ENCODE peak calls at places on chromosomes 11 and 22, in ten cellular contexts. F, V, M, Z, W, P, B, H, J and A are unnamed samples.

GRCh38 chr11:72781313-72782080 is 12.3 kb downstream of the STARD10 start:
- DNase-seq in V (no peak), B (peak), M (no peak), P (no peak), Z (no peak), H (peak), F (peak), W (peak), J (peak), A (no peak)

GRCh38 chr11:117172678-117173421 is 5.7 kb upstream of the SIDT2 start:
- DNase-seq in B (no peak), Z (no peak), P (no peak), H (no peak), M (no peak), V (no peak), J (no peak), W (no peak), F (no peak), A (no peak)

GRCh38 chr22:43521716-43522115 is 109.9 kb downstream of the MPPED1 start:
- DNase-seq in B (no peak), M (no peak), H (no peak), J (no peak), Z (no peak), V (no peak), W (no peak), F (peak), P (no peak), A (no peak)

GRCh38 chr11:76762867-76763572 is 20.1 kb upstream of the TSKU start:
- DNase-seq in V (no peak), P (no peak), H (no peak), Z (no peak), F (no peak), M (no peak), B (no peak), J (no peak), W (no peak), A (no peak)

GRCh38 chr22:37180531-37181231 is 7.4 kb downstream of the C1QTNF6 start:
- DNase-seq in H (no peak), J (no peak), M (no peak), W (no peak), P (no peak), V (no peak), F (no peak), Z (no peak), B (no peak), A (no peak)

GRCh38 chr11:57727185-57727584 is 14.1 kb upstream of the SELENOH start:
- DNase-seq in B (no peak), Z (no peak), P (no peak), F (peak), H (no peak), J (no peak), M (no peak), V (no peak), W (no peak), A (no peak)

GRCh38 chr11:76791861-76792260 is 8.7 kb downstream of the TSKU start:
- DNase-seq in B (no peak), F (no peak), M (peak), Z (no peak), H (no peak), W (no peak), J (no peak), V (no peak), P (no peak), A (no peak)

GRCh38 chr11:77115181-77115611 is 12.6 kb downstream of the OMP start:
- DNase-seq in V (no peak), P (no peak), Z (no peak), J (no peak), B (no peak), M (no peak), F (no peak), W (no peak), H (no peak), A (no peak)

GRCh38 chr11:78773077-78773476 is 198.4 kb upstream of the NARS2 start:
- DNase-seq in Z (no peak), J (no peak), V (no peak), B (no peak), H (no peak), F (no peak), P (no peak), M (no peak), W (no peak), A (no peak)

GRCh38 chr11:69442807-69443137 is 38.7 kb upstream of the LINC01488 start:
- DNase-seq in H (no peak), M (no peak), B (no peak), Z (no peak), J (no peak), V (no peak), F (no peak), W (no peak), P (no peak), A (no peak)

GRCh38 chr11:20529757-20530156 is 69.7 kb upstream of the SLC6A5 start:
- DNase-seq in P (no peak), M (no peak), V (no peak), B (no peak), Z (no peak), F (no peak), H (no peak), W (no peak), J (no peak), A (no peak)

GRCh38 chr22:25747245-25747944 is 5.4 kb downstream of the MYO18B start:
- DNase-seq in H (peak), F (peak), V (no peak), P (peak), J (no peak), Z (no peak), M (peak), B (no peak), W (no peak), A (no peak)

GRCh38 chr11:30216534-30216933 is 14.3 kb upstream of the FSHB start:
- DNase-seq in B (no peak), H (no peak), W (no peak), F (no peak), Z (no peak), P (no peak), M (no peak), J (no peak), V (no peak), A (no peak)

GRCh38 chr22:36027960-36028645 is 521 bp downstream of the RBFOX2 start:
- DNase-seq in H (peak), W (peak), J (no peak), V (peak), F (peak), B (no peak), Z (peak), P (peak), M (no peak), A (no peak)

GRCh38 chr11:91156041-91156440 is 933.2 kb upstream of the CHORDC1 start:
- DNase-seq in V (no peak), H (no peak), Z (no peak), P (no peak), M (no peak), W (no peak), J (no peak), F (no peak), B (no peak), A (no peak)

GRCh38 chr11:33869511-33870422 is 22.1 kb downstream of the LMO2 start:
- DNase-seq in W (peak), M (peak), Z (peak), P (peak), J (no peak), H (peak), B (no peak), V (no peak), F (peak), A (no peak)

GRCh38 chr11:113773092-113773415 is 438 bp downstream of the ZW10 start:
- DNase-seq in F (peak), P (peak), H (peak), B (no peak), W (peak), Z (no peak), M (peak), J (no peak), V (no peak), A (no peak)

GRCh38 chr22:42178910-42179495 is 48.4 kb upstream of the CYP2D6 start:
- DNase-seq in Z (no peak), V (no peak), F (no peak), W (no peak), H (no peak), P (no peak), J (no peak), B (no peak), M (no peak), A (no peak)

GRCh38 chr11:9906043-9906791 is 242.3 kb downstream of the SWAP70 start:
- DNase-seq in P (no peak), H (no peak), M (peak), W (no peak), Z (no peak), F (peak), B (no peak), J (no peak), V (no peak), A (no peak)

GRCh38 chr11:131465746-131466145 is 95.3 kb downstream of the NTM start:
- DNase-seq in P (no peak), B (no peak), H (no peak), M (no peak), J (no peak), Z (peak), V (no peak), W (no peak), F (no peak), A (no peak)

GRCh38 chr11:110759972-110760381 is 47.7 kb upstream of the ARHGAP20 start:
- DNase-seq in P (no peak), H (no peak), Z (no peak), V (no peak), M (no peak), W (peak), J (no peak), B (no peak), F (no peak), A (no peak)

GRCh38 chr11:12008790-12009616 is 577 bp upstream of the DKK3 start:
- DNase-seq in M (peak), Z (peak), V (no peak), W (no peak), F (peak), B (no peak), H (peak), J (no peak), P (no peak), A (no peak)

GRCh38 chr11:119188887-119189286 is 3.6 kb downstream of the NHERF4 start:
- DNase-seq in P (no peak), M (no peak), F (no peak), H (no peak), Z (no peak), B (no peak), V (no peak), J (no peak), W (no peak), A (no peak)

GRCh38 chr11:123063396-123064267 is 1.7 kb upstream of the HSPA8 start:
- DNase-seq in J (no peak), B (no peak), V (peak), F (no peak), P (peak), M (no peak), W (peak), Z (no peak), H (peak), A (no peak)

GRCh38 chr11:102279641-102280170 is 37.6 kb upstream of the BIRC3 start:
- DNase-seq in J (no peak), W (peak), V (no peak), M (peak), B (no peak), P (peak), Z (no peak), F (no peak), H (no peak), A (no peak)

GRCh38 chr11:62860835-62861563 is 19.7 kb upstream of the SLC3A2 start:
- DNase-seq in B (no peak), W (no peak), H (no peak), V (no peak), J (no peak), Z (no peak), P (no peak), F (no peak), M (no peak), A (no peak)

GRCh38 chr11:9315078-9315688 is 790 bp upstream of the TMEM41B start:
- DNase-seq in F (no peak), B (no peak), W (no peak), H (peak), P (no peak), V (no peak), J (no peak), M (no peak), Z (peak), A (no peak)

GRCh38 chr11:122108192-122108799 is 7.7 kb downstream of the BLID start:
- DNase-seq in F (no peak), P (peak), W (peak), V (peak), B (no peak), Z (peak), M (no peak), J (no peak), H (no peak), A (no peak)

GRCh38 chr11:26827567-26828037 is 105.7 kb upstream of the SLC5A12 start:
- DNase-seq in J (no peak), Z (no peak), H (no peak), M (no peak), F (no peak), V (no peak), W (no peak), P (no peak), B (no peak), A (no peak)

GRCh38 chr11:121892863-121893262 is 223.2 kb downstream of the BLID start:
- DNase-seq in H (no peak), J (no peak), B (no peak), M (peak), V (no peak), W (no peak), F (no peak), P (no peak), Z (no peak), A (no peak)